ENCODE peak calls at places on chromosomes 4 and X, in ten cellular contexts. H is frontal cortex; X is stimulated activated CD8-positive, alpha-beta memory T cell treated with anti-CD3 and anti-CD28 coated beads, Interleukin-12 subunit alpha, Interleukin-12 subunit beta, amount 100 ng/mL, for 1 hour; J is osteocyte; Z is lower lobe of right lung; P is cerebellum; T is Panc1; L is NCI-H345; G is GM04504; Q is cardiac muscle cell. U is an unnamed sample.

GRCh38 chr4:98864560-98864959 is 64.4 kb downstream of the EIF4E start:
- DNase-seq in Q (no peak), J (no peak), P (no peak), X (no peak), L (no peak), T (no peak), G (no peak), Z (no peak), H (no peak), U (no peak)

GRCh38 chr4:177250056-177250696 is 59.5 kb upstream of the NEIL3 start:
- DNase-seq in X (peak; percentile 27), Q (peak; percentile 79), L (peak; percentile 34), T (peak; percentile 36), Z (peak; percentile 71), J (peak; percentile 89), P (peak; percentile 72), H (peak; percentile 29), G (no peak), U (peak; percentile 61)

GRCh38 chr4:166229799-166230198 is 356.8 kb downstream of the TLL1 start:
- DNase-seq in L (no peak), J (no peak), T (no peak), Q (no peak), H (no peak), P (no peak), Z (no peak), X (no peak), G (no peak), U (no peak)

GRCh38 chrX:69179380-69179911 is 14.2 kb upstream of the PJA1 start:
- DNase-seq in G (no peak), Z (no peak), J (peak; percentile 65), T (no peak), P (peak; percentile 49), X (no peak), H (peak; percentile 35), Q (peak; percentile 30), L (peak; percentile 86), U (no peak)

GRCh38 chr4:71472946-71473345 is 134.1 kb downstream of the SLC4A4 start:
- DNase-seq in P (no peak), H (no peak), Q (peak; percentile 63), J (no peak), G (peak; percentile 42), L (no peak), X (no peak), Z (no peak), T (no peak), U (no peak)

GRCh38 chr4:78889955-78890354 is 49.3 kb downstream of the PAQR3 start:
- DNase-seq in X (no peak), J (no peak), H (no peak), T (no peak), L (no peak), Q (no peak), Z (no peak), P (no peak), G (no peak), U (no peak)

GRCh38 chr4:176660561-176660960 is 132.2 kb downstream of the VEGFC start:
- DNase-seq in P (no peak), L (no peak), G (no peak), Z (no peak), Q (no peak), T (no peak), X (no peak), J (no peak), H (no peak), U (no peak)

GRCh38 chrX:85963736-85964135 is 83.6 kb downstream of the CHM start:
- DNase-seq in Z (no peak), J (no peak), L (no peak), G (peak; percentile 34), P (no peak), X (no peak), T (peak; percentile 22), Q (peak; percentile 67), H (peak; percentile 1), U (no peak)

GRCh38 chr4:113695328-113696169 is 66.0 kb downstream of the CAMK2D start:
- DNase-seq in T (no peak), J (no peak), L (no peak), X (no peak), H (no peak), P (no peak), G (no peak), Q (peak; percentile 43), Z (no peak), U (no peak)

GRCh38 chr4:78561677-78562076 is 10.1 kb downstream of the ANXA3 start:
- DNase-seq in J (no peak), Z (no peak), X (no peak), Q (peak; percentile 54), T (no peak), G (no peak), H (no peak), P (no peak), L (no peak), U (no peak)

GRCh38 chr4:151226004-151226932 is 50.7 kb upstream of the PRSS48 start:
- DNase-seq in L (no peak), T (peak; percentile 70), J (no peak), H (peak; percentile 31), Z (no peak), G (peak; percentile 64), X (no peak), Q (peak; percentile 89), P (no peak), U (no peak)

GRCh38 chr4:153326513-153326912 is 18.0 kb upstream of the MND1 start:
- DNase-seq in T (no peak), P (no peak), X (no peak), H (no peak), L (no peak), Z (no peak), J (no peak), G (no peak), Q (peak; percentile 40), U (no peak)

GRCh38 chrX:131704136-131704695 is 160.3 kb downstream of the OR13H1 start:
- DNase-seq in G (peak; percentile 80), Q (no peak), X (no peak), T (peak; percentile 88), J (no peak), Z (no peak), P (no peak), L (peak; percentile 91), H (no peak), U (no peak)

GRCh38 chrX:99469439-99469838 is 940.6 kb downstream of the PCDH19 start:
- DNase-seq in X (no peak), J (no peak), P (no peak), G (no peak), Q (no peak), H (no peak), T (no peak), Z (no peak), L (no peak), U (no peak)

GRCh38 chr4:1512738-1513660 is 106.8 kb upstream of the NKX1-1 start:
- DNase-seq in Z (peak; percentile 55), G (no peak), X (peak; percentile 16), H (peak; percentile 65), L (peak; percentile 6), J (no peak), Q (peak; percentile 40), P (peak; percentile 61), T (no peak), U (peak; percentile 37)

GRCh38 chrX:45860450-45860849 is 659.8 kb upstream of the DIPK2B start:
- DNase-seq in G (no peak), H (no peak), J (no peak), X (no peak), P (no peak), Z (no peak), Q (no peak), L (no peak), T (no peak), U (no peak)

GRCh38 chrX:104854790-104855340 is 288.9 kb downstream of the IL1RAPL2 start:
- DNase-seq in H (no peak), G (no peak), Z (no peak), J (no peak), X (no peak), T (no peak), L (no peak), Q (no peak), P (no peak), U (no peak)

GRCh38 chr4:111601671-111602070 is 543.6 kb upstream of the FAM241A start:
- DNase-seq in Z (no peak), Q (no peak), H (no peak), G (no peak), L (no peak), X (no peak), P (no peak), J (no peak), T (no peak), U (no peak)

GRCh38 chrX:101291204-101291603 is at the start of gene TAF7L:
- DNase-seq in L (no peak), X (no peak), P (no peak), T (no peak), J (no peak), G (no peak), Z (no peak), Q (peak; percentile 23), H (peak; percentile 6), U (no peak)

GRCh38 chr4:99817310-99817885 is 771 bp downstream of the DAPP1 start:
- DNase-seq in X (no peak), H (no peak), P (no peak), Q (no peak), T (no peak), Z (no peak), L (no peak), G (no peak), J (no peak), U (no peak)

GRCh38 chr4:88618782-88619485 is 26.7 kb downstream of the HERC3 start:
- DNase-seq in P (peak; percentile 18), H (no peak), G (no peak), J (no peak), X (no peak), L (no peak), T (no peak), Q (no peak), Z (no peak), U (no peak)

GRCh38 chrX:47241201-47242011 is 8.6 kb downstream of the USP11 start:
- DNase-seq in T (no peak), Z (no peak), X (no peak), H (no peak), Q (no peak), G (no peak), P (no peak), L (no peak), J (no peak), U (no peak)

GRCh38 chr4:46270986-46271596 is 118.8 kb downstream of the GABRA2 start:
- DNase-seq in Q (peak; percentile 29), H (peak; percentile 4), L (no peak), G (no peak), T (peak; percentile 10), X (no peak), P (no peak), J (no peak), Z (no peak), U (no peak)